ENCODE peak calls at places on chromosomes 13 and 19, in nine cellular contexts. H, I, P, Z, G, Q, T, B and N are unnamed samples.

GRCh38 chr19:37941820-37942515 is 35.0 kb downstream of the SIPA1L3 start:
- DNase-seq in H (peak; percentile 55), P (no peak), Z (no peak), I (peak; percentile 85), G (no peak), B (peak; percentile 91), Q (no peak), T (no peak), N (no peak)

GRCh38 chr13:26771796-26772195 is 11.2 kb upstream of the GPR12 start:
- DNase-seq in Z (no peak), B (no peak), T (no peak), H (no peak), I (no peak), G (no peak), P (no peak), Q (no peak), N (no peak)

GRCh38 chr13:24220086-24220703 is 59.7 kb downstream of the SPATA13 start:
- DNase-seq in Z (peak; percentile 67), I (peak; percentile 46), H (peak; percentile 77), G (no peak), P (no peak), T (peak; percentile 89), Q (peak; percentile 60), B (peak; percentile 82), N (no peak)

GRCh38 chr13:64746845-64747244 is 2483.3 kb downstream of the PCDH9 start:
- DNase-seq in P (no peak), T (no peak), B (no peak), Z (no peak), H (no peak), I (no peak), Q (no peak), G (no peak), N (no peak)

GRCh38 chr19:8311461-8312260 is 3.5 kb upstream of the CD320 start:
- DNase-seq in P (peak; percentile 52), Z (no peak), G (no peak), I (no peak), B (no peak), Q (no peak), H (peak; percentile 56), T (no peak), N (no peak)

GRCh38 chr19:33418871-33419762 is 45.6 kb downstream of the CEBPG start:
- DNase-seq in Z (no peak), P (no peak), Q (no peak), T (no peak), I (no peak), G (no peak), B (no peak), H (no peak), N (no peak)

GRCh38 chr13:96749825-96750224 is 244.5 kb downstream of the OXGR1 start:
- DNase-seq in Z (no peak), H (no peak), I (no peak), B (no peak), T (no peak), P (no peak), Q (no peak), G (no peak), N (no peak)

GRCh38 chr19:33375760-33376159 is 2.3 kb downstream of the CEBPG start:
- DNase-seq in T (no peak), Z (peak; percentile 29), B (no peak), H (peak; percentile 62), I (no peak), G (no peak), P (no peak), Q (no peak), N (no peak)

GRCh38 chr13:35474551-35474950 is 1.9 kb downstream of the MAB21L1 start:
- DNase-seq in Q (no peak), I (no peak), P (no peak), B (no peak), T (no peak), Z (no peak), G (no peak), H (no peak), N (no peak)

GRCh38 chr19:41774515-41774980 is 19.2 kb downstream of the CEACAM6 start:
- DNase-seq in Z (peak; percentile 96), Q (peak; percentile 95), B (peak; percentile 85), I (peak; percentile 57), G (peak; percentile 51), P (peak; percentile 58), H (peak; percentile 88), T (no peak), N (no peak)

GRCh38 chr19:55305983-55306562 is 19.1 kb downstream of the TMEM150B start:
- DNase-seq in T (no peak), Q (no peak), B (no peak), H (no peak), G (no peak), P (no peak), I (no peak), Z (no peak), N (no peak)

GRCh38 chr19:55058781-55059610 is 4.0 kb downstream of the RDH13 start:
- DNase-seq in Q (no peak), B (no peak), H (no peak), Z (no peak), G (no peak), T (no peak), I (no peak), P (no peak), N (no peak)

GRCh38 chr13:60164490-60164889 is 762 bp upstream of the DIAPH3 start:
- DNase-seq in H (no peak), P (no peak), Q (no peak), G (no peak), T (peak; percentile 4), Z (no peak), B (no peak), I (no peak), N (no peak)

GRCh38 chr13:41502676-41503075 is 45.3 kb downstream of the RGCC start:
- DNase-seq in H (peak; percentile 79), I (no peak), B (no peak), G (no peak), T (no peak), P (no peak), Z (no peak), Q (no peak), N (no peak)

GRCh38 chr19:17909017-17909732 is 23.6 kb upstream of the CCDC124 start:
- DNase-seq in P (no peak), Q (no peak), I (no peak), B (no peak), T (peak; percentile 60), G (no peak), Z (peak; percentile 56), H (no peak), N (no peak)

GRCh38 chr19:840519-841206 is at the start of gene PRTN3:
- DNase-seq in G (no peak), I (no peak), B (no peak), Z (no peak), P (peak; percentile 69), T (no peak), H (no peak), Q (no peak), N (no peak)

GRCh38 chr13:59906413-59907027 is 257.2 kb downstream of the DIAPH3 start:
- DNase-seq in I (no peak), G (no peak), Q (peak; percentile 6), Z (no peak), B (peak; percentile 30), P (no peak), T (peak; percentile 9), H (peak; percentile 49), N (no peak)

GRCh38 chr13:100870898-100871297 is 196.3 kb upstream of the TMTC4 start:
- DNase-seq in H (no peak), P (no peak), B (no peak), G (no peak), I (no peak), T (no peak), Z (no peak), Q (no peak), N (no peak)

GRCh38 chr13:73945871-73946270 is 188.3 kb downstream of the KLF12 start:
- DNase-seq in I (no peak), Q (no peak), B (no peak), Z (peak; percentile 12), P (no peak), H (no peak), G (no peak), T (no peak), N (no peak)

GRCh38 chr19:41861846-41862245 is 1.8 kb downstream of the RPS19 start:
- DNase-seq in P (no peak), B (no peak), T (no peak), H (no peak), G (no peak), I (no peak), Z (no peak), Q (no peak), N (no peak)

GRCh38 chr19:4009990-4010807 is 2.7 kb downstream of the PIAS4 start:
- DNase-seq in Q (no peak), G (no peak), P (no peak), H (no peak), I (no peak), B (no peak), Z (no peak), T (peak; percentile 71), N (no peak)
- TF ChIP-seq CTCF in Q (no peak), G (no peak), P (no peak), H (no peak), I (no peak), B (no peak), Z (no peak), T (no peak), N (no peak)

GRCh38 chr13:71290963-71291937 is 575.8 kb downstream of the DACH1 start:
- DNase-seq in G (peak; percentile 54), B (no peak), P (no peak), Q (no peak), Z (peak; percentile 43), I (no peak), H (peak; percentile 61), T (peak; percentile 80), N (no peak)

GRCh38 chr13:71285700-71286099 is 581.3 kb downstream of the DACH1 start:
- DNase-seq in Z (no peak), B (peak; percentile 19), T (no peak), Q (no peak), P (no peak), G (no peak), H (no peak), I (no peak), N (no peak)
- TF ChIP-seq CTCF in Z (no peak), B (no peak), T (no peak), Q (no peak), P (peak; percentile 31), G (no peak), H (peak; percentile 24), I (no peak), N (no peak)

GRCh38 chr13:42812311-42812710 is 30.9 kb downstream of the FAM216B start:
- DNase-seq in B (peak; percentile 29), P (no peak), I (no peak), H (no peak), G (no peak), T (no peak), Z (no peak), Q (no peak), N (no peak)
- TF ChIP-seq CTCF in B (no peak), P (no peak), I (no peak), H (no peak), G (no peak), T (no peak), Z (no peak), Q (no peak), N (no peak)

DNA sequence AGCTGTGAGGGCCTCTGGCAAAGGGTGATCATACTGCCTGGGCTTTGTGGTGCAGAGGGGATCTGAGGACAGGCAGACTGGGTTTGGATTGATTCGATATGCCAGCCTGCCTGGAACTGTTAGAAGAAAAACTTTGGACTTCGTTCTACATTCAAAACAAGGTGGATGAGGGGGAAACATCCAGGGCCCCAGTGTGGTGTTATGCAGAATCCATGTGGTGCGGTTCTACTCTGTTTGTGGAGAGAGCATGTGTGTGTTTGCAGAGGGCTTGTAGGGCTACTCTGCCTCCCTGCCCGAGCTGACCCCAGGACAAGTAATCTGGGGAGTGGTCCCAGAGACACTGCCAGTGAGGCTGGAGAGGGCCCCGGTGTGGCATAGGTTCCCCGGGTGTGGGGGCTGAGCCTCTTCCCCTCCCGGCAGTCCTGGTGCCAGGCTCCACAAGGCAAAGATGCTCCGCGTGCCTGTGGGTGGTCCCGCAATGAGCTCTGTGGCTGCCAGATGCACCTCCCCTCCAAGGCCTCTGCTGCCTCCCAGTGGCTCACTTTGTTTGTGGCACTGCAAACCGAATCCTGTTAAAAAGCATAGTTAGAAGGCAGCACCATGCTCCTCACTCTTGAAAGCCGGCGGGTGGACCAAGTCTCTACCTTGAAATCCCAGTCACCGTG is 22.3 kb upstream of the TFDP1 start:
- DNase-seq in I (peak; percentile 40), G (peak; percentile 57), Z (peak; percentile 22), T (peak; percentile 46), B (peak; percentile 73), P (peak; percentile 51), Q (peak; percentile 39), H (no peak), N (peak; percentile 66)
- TF ChIP-seq CTCF in I (peak; percentile 50), G (peak; percentile 56), Z (peak; percentile 80), T (peak; percentile 61), B (peak; percentile 63), P (peak; percentile 66), Q (peak; percentile 53), H (peak; percentile 61), N (peak; percentile 30)